ENCODE peak calls at places on chromosomes 12 and 14, in seven cellular contexts. Y is epithelial cell of esophagus, X is spleen, O is IMR-90, W is A549, D is osteocyte, P is stomach. N is an unnamed sample.
A peak's percentile ranks its signal among the peaks of the same experiment; 100 is the strongest.

GRCh38 chr14:50769893-50770500 is 61.0 kb downstream of the NIN start:
- DNase-seq in Y (no peak), X (no peak), O (no peak), W (no peak), D (no peak), P (peak; percentile 78), N (no peak)

GRCh38 chr12:118125743-118126118 is 10.2 kb upstream of the PEBP1 start:
- DNase-seq in Y (no peak), X (peak; percentile 4), O (no peak), W (no peak), D (no peak), P (no peak), N (no peak)

GRCh38 chr12:31702047-31702446 is 26.8 kb downstream of the AMN1 start:
- DNase-seq in Y (peak; percentile 48), X (no peak), O (peak; percentile 10), W (peak; percentile 60), D (no peak), P (no peak), N (no peak)

GRCh38 chr12:110860833-110861291 is 14.1 kb downstream of the CCDC63 start:
- DNase-seq in Y (no peak), X (no peak), O (no peak), W (no peak), D (no peak), P (no peak), N (no peak)

GRCh38 chr14:69657961-69658360 is 46.6 kb downstream of the SUSD6 start:
- DNase-seq in Y (peak; percentile 94), X (no peak), O (peak; percentile 42), W (no peak), D (no peak), P (peak; percentile 84), N (no peak)

GRCh38 chr14:43475762-43476161 is 1031.3 kb downstream of the FSCB start:
- DNase-seq in Y (peak; percentile 19), X (no peak), O (no peak), W (peak; percentile 0), D (no peak), P (no peak), N (no peak)

GRCh38 chr14:64799555-64799954 is 80.2 kb downstream of the SPTB start:
- DNase-seq in Y (no peak), X (no peak), O (no peak), W (no peak), D (no peak), P (no peak), N (no peak)

GRCh38 chr12:117966511-117966910 is 2.3 kb downstream of the KSR2 start:
- DNase-seq in Y (no peak), X (no peak), O (no peak), W (no peak), D (no peak), P (no peak), N (no peak)

GRCh38 chr14:21965042-21965441 is 291.4 kb upstream of the OR4E1 start:
- DNase-seq in Y (no peak), X (no peak), O (no peak), W (no peak), D (no peak), P (no peak), N (no peak)

GRCh38 chr12:12899530-12900380 is 8.4 kb downstream of the GPRC5A start:
- DNase-seq in Y (peak; percentile 87), X (no peak), O (peak; percentile 98), W (peak; percentile 76), D (no peak), P (no peak), N (no peak)

GRCh38 chr14:91879196-91879595 is 11.9 kb upstream of the TC2N start:
- DNase-seq in Y (peak; percentile 89), X (no peak), O (no peak), W (no peak), D (no peak), P (no peak), N (no peak)

GRCh38 chr14:22112004-22112403 is 438.4 kb upstream of the OR4E1 start:
- DNase-seq in Y (peak; percentile 20), X (no peak), O (no peak), W (peak; percentile 8), D (no peak), P (no peak), N (no peak)

GRCh38 chr14:31829256-31829923 is 247.7 kb upstream of the ARHGAP5 start:
- DNase-seq in Y (peak; percentile 67), X (no peak), O (peak; percentile 91), W (peak; percentile 20), D (no peak), P (no peak), N (no peak)

GRCh38 chr14:71289536-71289935 is 382.3 kb downstream of the PCNX1 start:
- DNase-seq in Y (no peak), X (no peak), O (no peak), W (no peak), D (no peak), P (no peak), N (no peak)

GRCh38 chr14:35414365-35414764 is 9.8 kb upstream of the NFKBIA start:
- DNase-seq in Y (no peak), X (no peak), O (peak; percentile 49), W (no peak), D (no peak), P (no peak), N (no peak)

GRCh38 chr14:55416866-55417265 is 5.2 kb upstream of the ATG14 start:
- DNase-seq in Y (peak; percentile 52), X (no peak), O (no peak), W (peak; percentile 51), D (no peak), P (no peak), N (no peak)

GRCh38 chr12:116718578-116719454 is 19.1 kb downstream of the SPRING1 start:
- DNase-seq in Y (peak; percentile 36), X (no peak), O (peak; percentile 56), W (no peak), D (no peak), P (no peak), N (no peak)

GRCh38 chr14:73785834-73786631 is 65.6 kb upstream of the PTGR2 start:
- DNase-seq in Y (peak; percentile 92), X (peak; percentile 92), O (peak; percentile 96), W (peak; percentile 88), D (no peak), P (peak; percentile 79), N (peak; percentile 66)

GRCh38 chr12:32455607-32456063 is 56.3 kb downstream of the FGD4 start:
- DNase-seq in Y (peak; percentile 75), X (no peak), O (peak; percentile 82), W (peak; percentile 81), D (no peak), P (no peak), N (no peak)

GRCh38 chr14:59406454-59407245 is 58.5 kb downstream of the GPR135 start:
- DNase-seq in Y (peak; percentile 53), X (no peak), O (peak; percentile 59), W (no peak), D (no peak), P (no peak), N (no peak)

GRCh38 chr12:89544730-89545184 is 18.9 kb upstream of the POC1B start:
- DNase-seq in Y (no peak), X (peak; percentile 75), O (no peak), W (peak; percentile 69), D (no peak), P (peak; percentile 77), N (no peak)

GRCh38 chr12:59459966-59460365 is 135.9 kb upstream of the SLC16A7 start:
- DNase-seq in Y (peak; percentile 36), X (no peak), O (peak; percentile 28), W (no peak), D (no peak), P (no peak), N (no peak)

GRCh38 chr14:102811254-102811963 is 34.2 kb downstream of the TRAF3 start:
- DNase-seq in Y (no peak), X (no peak), O (no peak), W (no peak), D (no peak), P (no peak), N (no peak)

GRCh38 chr14:52325126-52325525 is 11.0 kb downstream of the PTGER2 start:
- DNase-seq in Y (peak; percentile 93), X (no peak), O (peak; percentile 25), W (no peak), D (no peak), P (no peak), N (no peak)

GRCh38 chr14:23406244-23406643 is 1.8 kb downstream of the MYH6 start:
- DNase-seq in Y (no peak), X (no peak), O (no peak), W (no peak), D (no peak), P (no peak), N (no peak)

GRCh38 chr12:6372403-6373003 is 2.9 kb downstream of the SCNN1A start:
- DNase-seq in Y (peak; percentile 93), X (peak; percentile 62), O (peak; percentile 69), W (peak; percentile 94), D (no peak), P (peak; percentile 45), N (no peak)

GRCh38 chr14:92719890-92720323 is 28.5 kb downstream of the LGMN start:
- DNase-seq in Y (no peak), X (no peak), O (no peak), W (peak; percentile 89), D (no peak), P (peak; percentile 41), N (no peak)

GRCh38 chr12:117900561-117900960 is 68.2 kb downstream of the KSR2 start:
- DNase-seq in Y (peak; percentile 15), X (no peak), O (peak; percentile 8), W (peak; percentile 50), D (no peak), P (no peak), N (no peak)

GRCh38 chr12:27965966-27966365 is 6.6 kb downstream of the PTHLH start:
- DNase-seq in Y (peak; percentile 72), X (no peak), O (peak; percentile 63), W (no peak), D (no peak), P (no peak), N (no peak)
- TF ChIP-seq CTCF in Y (no peak), X (no peak), O (no peak), W (no peak), D (no peak), P (no peak), N (no peak)

GRCh38 chr12:75953312-75953906 is 78.2 kb downstream of the PHLDA1 start:
- DNase-seq in Y (peak; percentile 64), X (no peak), O (peak; percentile 63), W (peak; percentile 88), D (no peak), P (no peak), N (no peak)
- TF ChIP-seq CTCF in Y (no peak), X (no peak), O (no peak), W (no peak), D (no peak), P (no peak), N (no peak)

DNA sequence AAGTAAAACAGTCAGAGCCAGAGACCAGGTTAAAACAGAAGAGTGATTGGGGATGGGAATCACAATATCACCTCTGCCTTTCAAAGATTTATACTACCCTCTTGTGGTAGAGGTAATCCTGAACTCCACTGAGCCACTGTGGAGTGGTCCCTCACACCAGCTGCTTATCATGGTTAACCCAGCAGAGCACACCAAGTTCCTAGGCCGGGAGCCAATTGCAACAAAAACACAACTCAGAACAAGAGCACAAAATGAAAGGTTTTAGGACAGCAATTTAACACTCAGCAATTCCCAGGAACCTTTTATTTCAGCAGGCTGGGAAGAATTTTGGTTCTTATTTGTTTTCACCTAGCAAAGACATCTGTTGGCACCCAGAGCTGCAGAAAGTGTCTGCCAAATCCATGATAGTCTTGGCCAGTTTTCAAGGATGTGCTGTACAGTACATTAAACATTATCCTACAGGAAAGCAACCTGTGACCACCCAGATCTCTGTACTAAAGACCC is 220.5 kb upstream of the ATXN7L3B start:
- DNase-seq in Y (peak; percentile 58), X (no peak), O (no peak), W (peak; percentile 75), D (no peak), P (no peak), N (no peak)
- TF ChIP-seq CTCF in Y (peak; percentile 65), X (no peak), O (no peak), W (peak; percentile 69), D (peak; percentile 65), P (no peak), N (no peak)

GRCh38 chr14:86892167-86892956 is 1100.6 kb downstream of the GALC start:
- DNase-seq in Y (no peak), X (no peak), O (peak; percentile 15), W (no peak), D (no peak), P (no peak), N (no peak)
- TF ChIP-seq CTCF in Y (no peak), X (no peak), O (no peak), W (no peak), D (no peak), P (no peak), N (no peak)

N was measured in mesothelial cell of epicardium.